ENCODE peak calls at places on chromosomes 5 and 9, in five cellular contexts. G is AG08395, K is neural progenitor cell, X is A172, F is fibroblast of mammary gland. S is an unnamed sample.
A peak's percentile ranks its signal among the peaks of the same experiment; 100 is the strongest.

GRCh38 chr5:147669113-147669869 is 113.2 kb downstream of the JAKMIP2 start:
- DNase-seq in K (peak; percentile 36), X (no peak), G (no peak), F (no peak), S (no peak)

GRCh38 chr9:33795281-33795680 is at the start of gene PRSS3:
- DNase-seq in F (no peak), X (no peak), K (no peak), G (no peak), S (no peak)

GRCh38 chr9:37032713-37033112 is 1.4 kb downstream of the PAX5 start:
- DNase-seq in K (no peak), X (no peak), G (no peak), F (no peak), S (no peak)

GRCh38 chr5:134793111-134793510 is 34.5 kb downstream of the DDX46 start:
- DNase-seq in K (no peak), G (no peak), F (no peak), X (no peak), S (no peak)

GRCh38 chr5:14040542-14040941 is 96.1 kb upstream of the DNAH5 start:
- DNase-seq in F (peak; percentile 59), G (no peak), X (no peak), K (no peak), S (no peak)

GRCh38 chr5:180376511-180376910 is 23.4 kb upstream of the GFPT2 start:
- DNase-seq in K (no peak), F (no peak), G (no peak), X (no peak), S (no peak)

GRCh38 chr9:137619240-137620090 is 660 bp downstream of the EHMT1 start:
- DNase-seq in G (peak; percentile 61), F (peak; percentile 49), K (peak; percentile 74), X (peak; percentile 45), S (no peak)

GRCh38 chr5:111511174-111512025 is 935 bp downstream of the STARD4 start:
- DNase-seq in X (peak; percentile 10), G (peak; percentile 7), K (no peak), F (peak; percentile 51), S (no peak)

GRCh38 chr5:77709340-77709739 is 66.8 kb downstream of the TBCA start:
- DNase-seq in G (no peak), K (no peak), F (no peak), X (no peak), S (no peak)

GRCh38 chr5:96855041-96855872 is 21.0 kb upstream of the ERAP2 start:
- DNase-seq in X (no peak), F (peak; percentile 97), K (no peak), G (no peak), S (no peak)

GRCh38 chr5:172853355-172853975 is 19.4 kb downstream of the ERGIC1 start:
- DNase-seq in F (peak; percentile 58), X (no peak), K (no peak), G (no peak), S (no peak)

GRCh38 chr5:150625831-150626746 is 14.4 kb upstream of the SYNPO start:
- DNase-seq in G (no peak), K (no peak), F (no peak), X (no peak), S (no peak)

GRCh38 chr5:135478938-135479337 is 26.8 kb upstream of the TIFAB start:
- DNase-seq in G (no peak), X (no peak), K (peak; percentile 61), F (no peak), S (peak; percentile 82)

GRCh38 chr5:176529824-176530195 is 7.4 kb downstream of the RNF44 start:
- DNase-seq in X (no peak), K (no peak), G (no peak), F (no peak), S (no peak)

GRCh38 chr9:123658792-123659191 is 271.1 kb downstream of the DENND1A start:
- DNase-seq in G (no peak), F (no peak), K (no peak), X (no peak), S (no peak)

GRCh38 chr9:114452219-114453169 is 52.8 kb downstream of the WHRN start:
- DNase-seq in F (no peak), G (no peak), X (no peak), K (no peak), S (no peak)

S was measured in WERI-Rb-1.